ENCODE peak calls at places on chromosomes 1 and 21, in four cellular contexts. I, G, J and O are unnamed samples.

GRCh38 chr1:228163004-228163753 is 2.4 kb upstream of the IBA57 start:
- DNase-seq in I (no peak), G (no peak), J (no peak), O (peak)

GRCh38 chr21:45373991-45374816 is 30.8 kb upstream of the COL18A1 start:
- DNase-seq in I (no peak), G (no peak), J (no peak), O (no peak)

GRCh38 chr1:9181176-9181906 is 52.4 kb upstream of the GPR157 start:
- DNase-seq in I (peak), G (no peak), J (peak), O (peak)

GRCh38 chr1:185409345-185409744 is 92.3 kb upstream of the IVNS1ABP start:
- DNase-seq in I (no peak), G (no peak), J (no peak), O (no peak)

GRCh38 chr1:182149411-182149965 is 88.0 kb upstream of the ZNF648 start:
- DNase-seq in I (peak), G (peak), J (no peak), O (peak)

GRCh38 chr1:173715538-173715844 is 710 bp downstream of the KLHL20 start:
- DNase-seq in I (no peak), G (no peak), J (no peak), O (no peak)

GRCh38 chr1:242784074-242784473 is 259.6 kb upstream of the PLD5 start:
- DNase-seq in I (peak), G (no peak), J (no peak), O (no peak)

GRCh38 chr1:26012862-26013261 is 8.7 kb upstream of the EXTL1 start:
- DNase-seq in I (no peak), G (no peak), J (no peak), O (no peak)

GRCh38 chr1:151267760-151268159 is 13.2 kb downstream of the PSMD4 start:
- DNase-seq in I (no peak), G (no peak), J (no peak), O (no peak)

GRCh38 chr1:182586380-182586779 is 2.7 kb downstream of the RNASEL start:
- DNase-seq in I (no peak), G (no peak), J (no peak), O (no peak)

GRCh38 chr1:204102029-204102611 is 29.2 kb downstream of the SOX13 start:
- DNase-seq in I (no peak), G (no peak), J (peak), O (no peak)

GRCh38 chr1:157988002-157988401 is 5.4 kb upstream of the KIRREL1 start:
- DNase-seq in I (no peak), G (no peak), J (no peak), O (no peak)

GRCh38 chr1:87598429-87598828 is 269.7 kb downstream of the LMO4 start:
- DNase-seq in I (no peak), G (no peak), J (no peak), O (peak)

GRCh38 chr1:230002164-230002803 is 64.8 kb upstream of the GALNT2 start:
- DNase-seq in I (peak), G (no peak), J (no peak), O (no peak)

GRCh38 chr1:58887059-58887458 is 103.2 kb upstream of the JUN start:
- DNase-seq in I (no peak), G (no peak), J (no peak), O (no peak)

GRCh38 chr1:21324368-21325137 is 34.3 kb upstream of the ECE1 start:
- DNase-seq in I (no peak), G (peak), J (no peak), O (peak)

GRCh38 chr1:151568626-151569088 is 28.5 kb downstream of the TUFT1 start:
- DNase-seq in I (no peak), G (no peak), J (no peak), O (no peak)

GRCh38 chr1:159817276-159818041 is 9.2 kb upstream of the SLAMF8 start:
- DNase-seq in I (no peak), G (no peak), J (no peak), O (peak)

GRCh38 chr1:24381256-24381655 is 32.3 kb downstream of the STPG1 start:
- DNase-seq in I (no peak), G (no peak), J (no peak), O (no peak)

GRCh38 chr1:217924924-217925323 is 293.8 kb downstream of the SPATA17 start:
- DNase-seq in I (no peak), G (no peak), J (no peak), O (no peak)

GRCh38 chr1:246497331-246497915 is 9.7 kb downstream of the SMYD3 start:
- DNase-seq in I (peak), G (peak), J (peak), O (no peak)

GRCh38 chr1:167658574-167659328 is 28.7 kb downstream of the RCSD1 start:
- DNase-seq in I (no peak), G (no peak), J (no peak), O (no peak)

GRCh38 chr1:162230096-162230495 is 146.6 kb downstream of the SPATA46 start:
- DNase-seq in I (peak), G (no peak), J (no peak), O (no peak)

GRCh38 chr1:218809625-218810024 is 364.1 kb upstream of the LYPLAL1 start:
- DNase-seq in I (no peak), G (no peak), J (no peak), O (no peak)

GRCh38 chr21:39184050-39184980 is 1.1 kb upstream of the PSMG1 start:
- DNase-seq in I (no peak), G (no peak), J (no peak), O (peak)

GRCh38 chr1:86504130-86504479 is 35.4 kb downstream of the CLCA1 start:
- DNase-seq in I (no peak), G (no peak), J (no peak), O (peak)

GRCh38 chr1:28437924-28438699 is 67.7 kb upstream of the RCC1 start:
- DNase-seq in I (peak), G (peak), J (no peak), O (peak)

GRCh38 chr1:162632234-162632666 is at the start of gene DDR2:
- DNase-seq in I (no peak), G (peak), J (no peak), O (no peak)

GRCh38 chr1:160251687-160252526 is 10.4 kb downstream of the DCAF8 start:
- DNase-seq in I (peak), G (peak), J (peak), O (peak)

GRCh38 chr1:91124290-91124975 is 102.6 kb upstream of the ZNF644 start:
- DNase-seq in I (no peak), G (no peak), J (no peak), O (peak)

GRCh38 chr1:54094001-54094729 is 40.8 kb downstream of the TCEANC2 start:
- DNase-seq in I (no peak), G (no peak), J (no peak), O (no peak)

GRCh38 chr1:196160066-196160795 is 448.0 kb downstream of the KCNT2 start:
- DNase-seq in I (no peak), G (peak), J (no peak), O (no peak)

GRCh38 chr1:14183312-14183711 is 415.2 kb upstream of the KAZN start:
- DNase-seq in I (no peak), G (no peak), J (no peak), O (no peak)

GRCh38 chr1:174800221-174800791 is 199.4 kb upstream of the CACYBP start:
- DNase-seq in I (peak), G (no peak), J (no peak), O (no peak)

GRCh38 chr1:213464786-213465460 is 413.9 kb downstream of the RPS6KC1 start:
- DNase-seq in I (no peak), G (no peak), J (no peak), O (peak)

GRCh38 chr1:43450251-43451070 is 3.3 kb downstream of the HYI start:
- DNase-seq in I (no peak), G (no peak), J (no peak), O (no peak)

GRCh38 chr21:42590431-42591131 is 62.8 kb upstream of the PDE9A start:
- DNase-seq in I (no peak), G (no peak), J (no peak), O (no peak)

GRCh38 chr1:178581351-178581951 is 68.5 kb downstream of the TEX35 start:
- DNase-seq in I (peak), G (no peak), J (no peak), O (no peak)

GRCh38 chr1:40174788-40175187 is 13.6 kb downstream of the RLF start:
- DNase-seq in I (no peak), G (no peak), J (no peak), O (no peak)

GRCh38 chr1:25806418-25806817 is 6.4 kb downstream of the SELENON start:
- DNase-seq in I (no peak), G (no peak), J (no peak), O (no peak)